ENCODE peak calls at places on chromosome 3, in four cellular contexts. C is CD8-positive, alpha-beta T cell; G is psoas muscle; P is Panc1. M is an unnamed sample.

GRCh38 chr3:194147679-194148078 is 11.7 kb downstream of the HES1 start:
- DNase-seq in C (no peak), P (no peak), G (no peak), M (no peak)

GRCh38 chr3:55648591-55649318 is 161.6 kb upstream of the WNT5A start:
- DNase-seq in G (no peak), P (no peak), C (no peak), M (no peak)

GRCh38 chr3:142274908-142275307 is 49.5 kb upstream of the GK5 start:
- DNase-seq in G (no peak), C (no peak), P (no peak), M (no peak)

GRCh38 chr3:114553949-114554593 is 260.2 kb downstream of the TIGIT start:
- DNase-seq in C (no peak), G (no peak), P (no peak), M (no peak)

GRCh38 chr3:20056727-20057611 is 16.7 kb downstream of the KAT2B start:
- DNase-seq in P (peak; percentile 62), C (no peak), G (no peak), M (no peak)

GRCh38 chr3:21326704-21327103 is 424.3 kb downstream of the ZNF385D start:
- DNase-seq in G (no peak), C (no peak), P (no peak), M (no peak)

GRCh38 chr3:8441969-8442559 is 59.6 kb upstream of the LMCD1 start:
- DNase-seq in P (no peak), C (no peak), G (no peak), M (no peak)

GRCh38 chr3:141952611-141953010 is 76.2 kb downstream of the ATP1B3 start:
- DNase-seq in G (no peak), C (no peak), P (no peak), M (no peak)

GRCh38 chr3:138381413-138381901 is 33.1 kb downstream of the MRAS start:
- DNase-seq in C (no peak), G (peak; percentile 32), P (no peak), M (no peak)

GRCh38 chr3:73101916-73102315 is 40.5 kb downstream of the EBLN2 start:
- DNase-seq in C (no peak), G (no peak), P (no peak), M (no peak)

DNA sequence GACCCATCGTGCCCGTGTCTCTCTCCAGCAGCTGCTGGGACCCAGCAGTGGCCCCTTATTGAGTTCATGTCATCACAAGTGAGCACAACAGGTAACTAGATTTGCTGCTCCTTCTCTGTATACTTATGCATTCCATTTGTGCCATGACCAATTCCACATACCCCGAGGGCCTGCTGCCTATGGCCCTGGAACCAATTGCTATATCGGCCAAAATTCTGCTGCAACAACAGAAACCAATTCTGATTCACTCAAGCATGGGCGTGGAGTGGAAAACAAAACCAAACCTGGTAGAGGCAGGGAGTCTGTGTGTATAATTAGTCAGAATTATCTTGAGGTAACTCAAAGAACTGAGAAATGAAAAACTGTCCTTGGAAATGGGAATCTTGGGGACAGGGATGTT is 516.6 kb downstream of the EPHB1 start:
- DNase-seq in C (no peak), P (no peak), G (no peak), M (no peak)
- H3K27ac ChIP-seq in C (no peak overlapping the region), P (no peak overlapping the region), G (no peak overlapping the region), M (no peak overlapping the region)

DNA sequence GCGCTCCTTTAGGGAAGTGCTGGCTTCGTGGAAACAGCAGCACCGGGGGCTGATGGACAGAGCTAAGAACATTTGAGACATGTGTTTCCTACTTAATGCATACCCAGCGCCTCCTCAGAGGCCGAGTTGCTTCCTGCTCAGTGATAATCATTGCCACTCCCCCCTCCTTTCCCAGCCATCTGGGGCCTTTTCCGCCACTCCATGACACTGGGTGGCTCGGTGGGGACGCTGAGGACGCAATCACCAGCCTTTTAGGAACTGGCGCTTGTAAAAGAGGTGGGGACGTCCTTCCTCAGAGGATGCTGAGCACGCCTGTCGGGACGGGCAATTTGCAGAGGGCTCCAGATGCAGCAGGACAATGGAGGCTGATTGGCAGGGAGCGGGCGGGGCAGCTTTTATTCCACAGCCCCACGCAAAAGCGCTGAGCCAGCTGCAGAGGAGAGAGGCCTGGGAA is 22.2 kb upstream of the IQSEC1 start:
- DNase-seq in C (no peak), P (no peak), G (no peak), M (no peak)
- H3K4me1 ChIP-seq in C (peaks cover 6% of the 10 kb centered on the region), P (peaks cover 8% of the 10 kb centered on the region), G (no peaks in the 10 kb centered on the region), M (no peaks in the 10 kb centered on the region)

GRCh38 chr3:110984456-110985250 is 87.0 kb upstream of the NECTIN3 start:
- DNase-seq in G (no peak), P (no peak), C (no peak), M (no peak)
- TF ChIP-seq CTCF in G (no peak), P (no peak), C (no peak), M (no peak)

DNA sequence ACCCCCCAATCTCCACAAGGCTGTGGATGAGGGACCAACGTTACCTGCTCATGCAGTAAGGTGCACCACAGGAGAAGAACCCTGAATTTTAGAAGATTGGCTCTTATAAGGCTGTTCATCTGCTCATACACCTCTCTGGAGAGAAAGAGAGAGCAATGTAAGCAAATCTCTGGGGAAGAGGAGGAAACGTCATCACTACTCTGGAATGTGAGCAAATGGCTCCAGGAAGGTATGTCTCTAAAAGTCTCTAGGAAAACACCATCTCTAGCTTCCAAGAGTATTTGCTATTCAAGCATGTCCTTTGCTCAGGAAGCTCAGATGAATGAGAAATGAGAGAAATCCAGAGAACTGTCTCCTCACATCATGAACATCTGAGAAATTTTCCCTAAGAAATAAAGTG is 235.4 kb downstream of the TBL1XR1 start:
- DNase-seq in P (no peak), G (no peak), C (no peak), M (no peak)
- H3K27ac ChIP-seq in P (no peak overlapping the region), G (no peak overlapping the region), C (no peak overlapping the region), M (no peak overlapping the region)

GRCh38 chr3:14398801-14399114 is 3.6 kb upstream of the SLC6A6 start:
- DNase-seq in P (no peak), G (no peak), C (no peak), M (no peak)
- H3K4me1 ChIP-seq in P (peaks cover 5% of the 10 kb centered on the region), G (peaks cover 4% of the 10 kb centered on the region), C (peaks cover 17% of the 10 kb centered on the region), M (peaks cover 11% of the 10 kb centered on the region)

GRCh38 chr3:72092778-72093177 is 307.8 kb upstream of the PROK2 start:
- DNase-seq in P (no peak), C (no peak), G (no peak), M (no peak)
- TF ChIP-seq CTCF in P (no peak), C (no peak), G (no peak), M (no peak)

DNA sequence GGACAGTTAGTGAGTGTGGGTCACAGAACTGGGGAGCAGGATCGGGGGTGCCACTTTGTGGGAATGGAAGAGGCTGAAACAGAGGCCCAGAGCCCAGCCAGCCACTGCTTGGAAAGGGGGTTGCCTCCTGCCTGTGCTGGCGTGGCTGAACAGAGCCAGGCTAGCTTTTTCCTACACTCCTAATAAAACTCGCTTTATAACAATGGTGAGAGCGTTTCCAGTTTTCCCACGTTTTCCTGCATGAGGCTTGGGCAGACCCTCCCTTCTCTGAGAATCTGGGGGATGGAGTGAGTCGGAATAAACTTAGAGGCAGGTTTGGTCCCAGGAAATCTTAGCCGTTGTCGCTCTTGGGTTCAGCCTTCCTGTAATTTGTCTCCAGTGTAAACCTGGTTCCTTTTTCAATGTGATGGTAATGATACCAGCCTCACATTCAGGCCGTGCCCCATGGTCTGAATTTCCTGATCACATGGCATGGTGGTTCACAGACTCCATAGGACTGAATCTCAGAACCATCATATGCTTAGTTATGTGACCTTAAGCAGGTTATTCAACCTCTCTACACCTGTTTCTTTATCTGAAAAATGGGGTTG is 6.5 kb upstream of the FGD5 start:
- DNase-seq in C (no peak), G (no peak), P (no peak), M (no peak)
- H3K27ac ChIP-seq in C (no peak overlapping the region), G (no peak overlapping the region), P (no peak overlapping the region), M (peak overlapping the region; percentile 29)

GRCh38 chr3:53253707-53254106 is 2.1 kb downstream of the TKT start:
- DNase-seq in G (no peak), C (no peak), P (no peak), M (no peak)
- H3K4me1 ChIP-seq in G (peaks cover 40% of the 10 kb centered on the region), C (peaks cover 45% of the 10 kb centered on the region), P (peaks cover 27% of the 10 kb centered on the region), M (peaks cover 3% of the 10 kb centered on the region)

GRCh38 chr3:130539005-130539404 is 22.0 kb downstream of the COL6A6 start:
- DNase-seq in C (peak; percentile 17), G (no peak), P (peak; percentile 20), M (no peak)
- TF ChIP-seq CTCF in C (peak; percentile 26), G (no peak), P (peak; percentile 87), M (no peak)